ENCODE peak calls at places on chromosome 3, in five cellular contexts. G is GM23338; F is ureter; S is activated T-helper 1 cell treated with anti-CD3 and anti-CD28 coated beads, Interleukin-2, amount 50 U/mL, for 16 hours; A is activated T-cell treated with anti-CD3 and anti-CD28 coated beads for 1 hour. B is an unnamed sample.

GRCh38 chr3:195736866-195737490 is 16.2 kb downstream of the MUC20 start:
- DNase-seq in S (no peak), F (no peak), G (no peak), A (no peak), B (no peak)

GRCh38 chr3:194249323-194250103 is 101.6 kb downstream of the CPN2 start:
- DNase-seq in S (no peak), F (peak), G (no peak), A (no peak), B (no peak)

GRCh38 chr3:57910988-57911387 is 97.2 kb upstream of the FLNB start:
- DNase-seq in G (peak), F (no peak), A (no peak), S (no peak), B (no peak)

GRCh38 chr3:30943206-30943605 is 48.7 kb upstream of the GADL1 start:
- DNase-seq in S (no peak), A (no peak), G (no peak), F (no peak), B (no peak)

GRCh38 chr3:124059580-124059979 is 67.7 kb upstream of the ROPN1 start:
- DNase-seq in G (no peak), S (no peak), A (no peak), F (no peak), B (no peak)

GRCh38 chr3:172965256-172965655 is 175.8 kb downstream of the SPATA16 start:
- DNase-seq in S (no peak), F (no peak), G (no peak), A (no peak), B (no peak)

GRCh38 chr3:98596902-98597500 is 3.6 kb upstream of the CPOX start:
- DNase-seq in F (no peak), S (no peak), A (no peak), G (peak), B (peak)

GRCh38 chr3:181687190-181687589 is 24.5 kb upstream of the SOX2 start:
- DNase-seq in G (peak), A (no peak), S (no peak), F (no peak), B (no peak)

GRCh38 chr3:11053926-11054503 is 61.5 kb downstream of the SLC6A1 start:
- DNase-seq in G (no peak), A (no peak), F (no peak), S (no peak), B (no peak)

GRCh38 chr3:170572665-170573253 is 13.1 kb downstream of the SLC7A14 start:
- DNase-seq in A (no peak), S (no peak), G (no peak), F (no peak), B (no peak)

GRCh38 chr3:156675744-156676466 is 1.5 kb downstream of the TIPARP start:
- DNase-seq in F (peak), G (peak), A (peak), S (no peak), B (no peak)

GRCh38 chr3:30524357-30525040 is 81.9 kb upstream of the TGFBR2 start:
- DNase-seq in F (no peak), S (no peak), G (no peak), A (no peak), B (no peak)

GRCh38 chr3:54863366-54863765 is 64.5 kb downstream of the LRTM1 start:
- DNase-seq in F (no peak), A (no peak), G (no peak), S (no peak), B (no peak)

GRCh38 chr3:195195321-195196209 is 75.4 kb downstream of the XXYLT1 start:
- DNase-seq in G (peak), F (peak), S (no peak), A (no peak), B (no peak)

GRCh38 chr3:52444860-52445793 is at the start of gene SEMA3G:
- DNase-seq in F (peak), G (peak), A (peak), S (peak), B (no peak)

GRCh38 chr3:61669676-61670299 is 108.4 kb downstream of the PTPRG start:
- DNase-seq in S (no peak), G (no peak), A (no peak), F (no peak), B (no peak)

GRCh38 chr3:141478139-141478538 is 8.7 kb upstream of the RASA2 start:
- DNase-seq in A (no peak), S (no peak), F (no peak), G (no peak), B (no peak)

GRCh38 chr3:50157821-50158556 is 2.9 kb downstream of the SEMA3F start:
- DNase-seq in F (peak), A (no peak), G (no peak), S (no peak), B (no peak)

GRCh38 chr3:67357610-67358458 is 296.6 kb downstream of the SUCLG2 start:
- DNase-seq in A (no peak), S (no peak), G (peak), F (no peak), B (no peak)

GRCh38 chr3:126494204-126494603 is 18.5 kb upstream of the ZXDC start:
- DNase-seq in S (no peak), F (no peak), A (no peak), G (no peak), B (no peak)

GRCh38 chr3:184687363-184688049 is 24.4 kb downstream of the MAGEF1 start:
- DNase-seq in F (peak), S (no peak), G (no peak), A (no peak), B (peak)

GRCh38 chr3:8757551-8758518 is 11.6 kb downstream of the OXTR start:
- DNase-seq in G (no peak), A (no peak), F (no peak), S (no peak), B (no peak)

GRCh38 chr3:165839296-165840076 is 2.3 kb upstream of the BCHE start:
- DNase-seq in S (no peak), G (peak), A (no peak), F (no peak), B (no peak)

GRCh38 chr3:46926871-46927717 is 49.5 kb downstream of the CCDC12 start:
- DNase-seq in G (no peak), F (no peak), S (no peak), A (no peak), B (peak)

GRCh38 chr3:178083906-178084823 is 452.1 kb upstream of the KCNMB2 start:
- DNase-seq in A (no peak), S (no peak), F (no peak), G (peak), B (no peak)

GRCh38 chr3:109265300-109265699 is 51.0 kb downstream of the DPPA2 start:
- DNase-seq in A (no peak), G (no peak), F (no peak), S (no peak), B (no peak)

GRCh38 chr3:126200534-126200933 is 20.1 kb upstream of the ALDH1L1 start:
- DNase-seq in F (no peak), S (no peak), A (no peak), G (no peak), B (no peak)

GRCh38 chr3:36648241-36649034 is 115.9 kb downstream of the DCLK3 start:
- DNase-seq in A (no peak), S (no peak), F (no peak), G (no peak), B (no peak)

GRCh38 chr3:18968120-18968519 is 180.2 kb upstream of the KCNH8 start:
- DNase-seq in G (no peak), F (no peak), S (no peak), A (no peak), B (no peak)

GRCh38 chr3:36486009-36486408 is 105.7 kb downstream of the STAC start:
- DNase-seq in G (no peak), F (no peak), A (no peak), S (no peak), B (no peak)

GRCh38 chr3:11553436-11554235 is 90.1 kb downstream of the VGLL4 start:
- DNase-seq in G (no peak), F (no peak), S (no peak), A (no peak), B (no peak)

GRCh38 chr3:8869613-8870012 is 93.7 kb downstream of the RAD18 start:
- DNase-seq in S (no peak), G (no peak), A (no peak), F (no peak), B (no peak)